ENCODE peak calls at places on chromosomes 16 and 17, in four cellular contexts. L is uterus, X is neuronal stem cell, B is neural progenitor cell. U is an unnamed sample. For H3K36me3, the result is how much of the 10 kb centered on the place peaks cover.

GRCh38 chr16:81376880-81377279 is 62.1 kb downstream of the GAN start:
- DNase-seq in L (no peak), B (no peak), X (no peak), U (no peak)

GRCh38 chr17:29589524-29590260 is at the start of gene GIT1:
- DNase-seq in B (peak), X (peak), L (peak), U (peak)

GRCh38 chr16:79610771-79611170 is 10.2 kb upstream of the MAF start:
- DNase-seq in X (no peak), B (no peak), L (no peak), U (no peak)

GRCh38 chr17:13281626-13282025 is 263.8 kb upstream of the ELAC2 start:
- DNase-seq in X (no peak), B (no peak), L (no peak), U (no peak)

GRCh38 chr17:82273327-82274133 is at the start of gene CSNK1D:
- DNase-seq in B (peak), X (peak), L (peak), U (peak)

GRCh38 chr16:907819-908218 is 63.0 kb downstream of the LMF1 start:
- DNase-seq in B (no peak), X (no peak), L (no peak), U (peak)

GRCh38 chr17:17757944-17758343 is 76.7 kb downstream of the RAI1 start:
- DNase-seq in X (no peak), L (no peak), B (no peak), U (no peak)

GRCh38 chr16:54936086-54936978 is 5.7 kb downstream of the IRX5 start:
- DNase-seq in B (peak), L (no peak), X (peak), U (peak)

GRCh38 chr16:81592353-81592866 is 147.8 kb downstream of the CMIP start:
- DNase-seq in X (no peak), L (no peak), B (no peak), U (no peak)

GRCh38 chr17:36777118-36777517 is 160.2 kb upstream of the LHX1 start:
- DNase-seq in L (no peak), X (peak), B (peak), U (no peak)

GRCh38 chr17:61361084-61361483 is 38.6 kb upstream of the TBX2 start:
- DNase-seq in B (no peak), X (no peak), L (no peak), U (no peak)

GRCh38 chr16:10835281-10835931 is 16.8 kb upstream of the TVP23A start:
- DNase-seq in X (no peak), B (no peak), L (no peak), U (no peak)

GRCh38 chr17:59007995-59008394 is 98.7 kb downstream of the TRIM37 start:
- DNase-seq in X (no peak), B (no peak), L (no peak), U (no peak)

GRCh38 chr16:83666449-83666848 is 141.3 kb upstream of the HSBP1 start:
- DNase-seq in B (no peak), L (no peak), X (no peak), U (no peak)

GRCh38 chr16:24815052-24815451 is 30.7 kb upstream of the SLC5A11 start:
- DNase-seq in X (no peak), L (no peak), B (no peak), U (no peak)

GRCh38 chr16:59907671-59908070 is 1173.6 kb upstream of the GOT2 start:
- DNase-seq in X (peak), L (no peak), B (peak), U (no peak)

GRCh38 chr17:49365667-49366066 is 3.6 kb upstream of the ZNF652 start:
- DNase-seq in L (no peak), B (peak), X (no peak), U (no peak)

GRCh38 chr17:17108681-17109049 is 66.4 kb downstream of the MPRIP start:
- DNase-seq in X (no peak), L (no peak), B (no peak), U (no peak)

GRCh38 chr16:379183-379960 is 2.4 kb downstream of the PGAP6 start:
- DNase-seq in L (no peak), B (no peak), X (no peak), U (no peak)

GRCh38 chr17:21019976-21020575 is 22.7 kb downstream of the USP22 start:
- DNase-seq in B (peak), X (no peak), L (no peak), U (peak)

GRCh38 chr16:53632526-53632925 is 71.1 kb downstream of the RPGRIP1L start:
- DNase-seq in L (no peak), B (peak), X (no peak), U (no peak)

GRCh38 chr17:8162232-8162996 is at the start of gene VAMP2:
- DNase-seq in B (peak), X (no peak), L (peak), U (peak)

GRCh38 chr17:12756786-12757185 is 32.5 kb upstream of the ARHGAP44 start:
- DNase-seq in X (no peak), B (no peak), L (no peak), U (no peak)

GRCh38 chr17:12320286-12320685 is 299.6 kb downstream of the MAP2K4 start:
- DNase-seq in B (no peak), X (no peak), L (no peak), U (no peak)

GRCh38 chr17:47789611-47790520 is 31.7 kb downstream of the OSBPL7 start:
- DNase-seq in L (no peak), B (peak), X (peak), U (peak)

GRCh38 chr16:68009157-68009735 is 6.5 kb downstream of the DPEP2NB start:
- DNase-seq in B (no peak), X (no peak), L (no peak), U (no peak)

GRCh38 chr16:1990336-1991134 is 765 bp downstream of the SYNGR3 start:
- DNase-seq in X (no peak), L (no peak), B (peak), U (no peak)

GRCh38 chr16:20903889-20904506 is 3.4 kb downstream of the LYRM1 start:
- DNase-seq in L (no peak), B (no peak), X (no peak), U (no peak)
- H3K36me3 ChIP-seq in L (under half), B (under half), X (under half), U (under half)

DNA sequence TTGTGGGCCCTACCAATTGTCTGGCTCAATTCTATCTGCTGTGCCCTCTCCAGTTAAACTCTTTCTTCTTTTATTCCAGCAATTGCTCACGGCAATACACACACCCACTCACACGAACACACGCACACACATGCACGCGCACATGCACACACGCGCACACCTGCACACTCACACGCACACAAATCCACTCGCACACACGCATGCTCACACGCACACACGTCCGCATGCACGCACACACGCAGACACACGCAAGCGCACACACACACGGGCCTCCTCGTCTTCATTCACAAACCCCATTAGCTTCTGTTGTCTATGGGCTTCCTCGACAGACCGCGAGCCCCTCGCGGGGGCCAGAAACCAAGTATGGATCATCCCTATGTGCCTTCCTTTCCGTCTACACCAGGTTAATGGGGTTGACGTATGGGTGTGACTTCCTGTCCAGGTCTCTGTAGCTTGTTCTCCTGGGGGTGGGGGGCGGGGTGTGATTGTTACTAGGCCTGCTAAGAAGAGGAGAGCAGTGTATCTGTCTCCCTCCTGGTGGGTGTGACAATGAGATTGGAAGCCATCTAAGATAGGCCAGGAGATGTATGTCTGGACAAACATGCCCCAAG is 717 bp upstream of the CTF1 start:
- DNase-seq in B (no peak), X (no peak), L (peak), U (no peak)
- H3K4me3 ChIP-seq in B (peak), X (peak), L (peak), U (peak)

GRCh38 chr17:75844530-75845057 is 390 bp upstream of the UNC13D start:
- DNase-seq in L (no peak), X (no peak), B (no peak), U (peak)

GRCh38 chr17:75842411-75842810 is 1.8 kb downstream of the UNC13D start:
- DNase-seq in X (no peak), B (no peak), L (no peak), U (no peak)

GRCh38 chr17:75845058-75845711 is 981 bp upstream of the UNC13D start:
- DNase-seq in X (peak), L (peak), B (peak), U (peak)

GRCh38 chr17:75842963-75843576 is 1.1 kb downstream of the UNC13D start:
- DNase-seq in L (no peak), B (no peak), X (no peak), U (no peak)

DNA sequence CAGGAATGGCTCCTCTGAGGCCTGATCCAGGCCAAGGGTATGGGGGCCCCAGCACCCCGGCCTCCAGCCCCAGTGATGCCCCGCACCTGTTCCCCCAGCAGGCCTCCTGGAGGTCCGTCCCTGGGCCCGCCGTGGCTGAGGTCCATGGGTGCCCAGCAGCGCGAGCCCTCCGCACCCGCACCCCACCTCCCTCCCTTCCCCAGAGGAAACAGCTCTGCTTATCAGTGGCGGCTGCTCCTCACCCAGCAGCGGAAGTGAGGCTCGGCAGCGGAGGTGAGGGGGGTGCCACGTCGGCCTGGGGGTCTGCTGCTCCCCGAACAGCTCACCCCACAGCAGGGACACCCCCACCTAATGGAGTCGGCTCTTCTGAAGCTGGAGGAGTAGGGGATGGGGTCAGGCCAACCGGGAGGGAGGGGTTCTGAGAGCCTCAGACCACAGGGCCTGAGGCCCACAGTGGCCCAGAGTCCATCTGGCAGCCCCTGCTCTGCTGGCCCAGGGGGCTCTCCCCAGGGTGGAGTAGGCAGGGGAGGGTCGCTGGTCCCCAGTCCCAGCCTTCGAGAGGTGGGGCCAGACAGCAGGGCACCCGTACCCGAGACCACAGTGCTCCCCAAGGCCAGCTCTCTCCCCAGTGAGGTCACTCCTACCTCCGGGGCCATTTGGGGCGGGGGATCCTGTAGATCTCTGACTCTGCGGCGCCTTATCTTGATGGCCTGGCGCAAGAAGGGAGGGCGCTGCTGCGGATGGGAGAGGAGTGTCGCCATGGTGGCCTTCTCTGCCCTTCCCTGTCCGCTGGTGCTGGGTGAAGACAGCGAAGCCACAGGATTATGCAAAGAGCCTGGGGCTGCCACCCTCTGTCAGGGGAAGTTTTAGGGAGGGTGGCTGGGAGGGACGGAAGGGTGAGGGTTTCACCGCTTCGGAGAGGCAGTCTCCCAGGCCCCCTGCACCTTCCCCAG is at the start of gene UNC13D:
- DNase-seq in X (no peak), L (no peak), B (no peak), U (no peak)
- H3K36me3 ChIP-seq in X (under half), L (under half), B (under half), U (under half)

GRCh38 chr16:69169051-69169450 is 17.9 kb upstream of the SNTB2 start:
- DNase-seq in L (no peak), B (no peak), X (no peak), U (no peak)
- H3K4me3 ChIP-seq in L (no peak), B (no peak), X (no peak), U (no peak)

GRCh38 chr16:5451641-5452040 is 354.0 kb upstream of the EEF2KMT start:
- DNase-seq in L (no peak), B (no peak), X (no peak), U (no peak)
- H3K36me3 ChIP-seq in L (under half), B (under half), X (under half), U (under half)

GRCh38 chr16:75496546-75496945 is 1.3 kb upstream of the CHST6 start:
- DNase-seq in B (no peak), L (no peak), X (no peak), U (no peak)
- H3K4me3 ChIP-seq in B (no peak), L (no peak), X (no peak), U (no peak)

GRCh38 chr17:42341568-42341967 is 46.7 kb downstream of the STAT3 start:
- DNase-seq in L (no peak), X (no peak), B (no peak), U (no peak)
- H3K36me3 ChIP-seq in L (under half), X (under half), B (under half), U (half or more)

GRCh38 chr17:45895969-45896793 is 1.8 kb downstream of the MAPT start:
- DNase-seq in L (no peak), X (peak), B (peak), U (peak)
- H3K4me3 ChIP-seq in L (no peak), X (no peak), B (peak), U (peak)

DNA sequence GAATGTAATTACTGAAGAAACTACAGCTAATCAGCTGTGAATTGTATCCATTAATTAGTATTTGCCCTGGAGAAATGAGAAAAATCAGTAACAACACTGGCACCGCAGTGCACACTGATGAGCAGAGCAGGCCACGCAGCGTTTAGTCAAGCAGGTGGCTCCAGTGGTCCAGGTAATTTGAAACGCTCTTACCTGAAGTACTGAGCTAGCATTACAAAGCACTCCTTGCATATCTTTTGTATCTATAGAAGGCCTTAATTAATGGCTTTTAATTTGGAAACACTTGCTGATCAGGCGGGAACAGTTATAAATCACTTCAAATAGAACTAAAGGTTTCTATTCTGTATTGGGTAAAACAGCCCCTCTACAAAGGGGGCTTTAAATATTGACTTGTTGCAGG is 76.3 kb downstream of the TOX3 start:
- DNase-seq in B (no peak), X (no peak), L (no peak), U (no peak)
- H3K36me3 ChIP-seq in B (under half), X (under half), L (under half), U (under half)

GRCh38 chr17:489758-490329 is 137.2 kb upstream of the RPH3AL start:
- DNase-seq in X (peak), L (peak), B (peak), U (peak)
- H3K4me3 ChIP-seq in X (peak), L (peak), B (peak), U (peak)